ENCODE peak calls at places on chromosome 19, in nine cellular contexts. Q is CD4-positive, alpha-beta memory T cell; I is AG08395; L is prostate gland; X is posterior cingulate gyrus; R is AG09309; Z is anterior cingulate cortex; S is NCI-H1694; B is fibroblast of the conjunctiva. J is an unnamed sample.

GRCh38 chr19:48397263-48397635 is 3.8 kb downstream of the GRIN2D start:
- DNase-seq in Q (no peak), I (no peak), L (no peak), X (no peak), R (no peak), Z (no peak), S (no peak), B (no peak), J (no peak)

GRCh38 chr19:31586282-31586681 is 237.0 kb upstream of the TSHZ3 start:
- DNase-seq in Q (no peak), I (no peak), L (no peak), X (no peak), R (no peak), Z (no peak), S (no peak), B (no peak), J (peak; percentile 62)

GRCh38 chr19:34145741-34146202 is 26.5 kb upstream of the LSM14A start:
- DNase-seq in Q (peak; percentile 54), I (peak; percentile 69), L (peak; percentile 17), X (peak; percentile 58), R (peak; percentile 7), Z (no peak), S (peak; percentile 34), B (peak; percentile 44), J (peak; percentile 56)

GRCh38 chr19:45575216-45575615 is 9.4 kb downstream of the OPA3 start:
- DNase-seq in Q (no peak), I (no peak), L (no peak), X (no peak), R (no peak), Z (no peak), S (no peak), B (no peak), J (no peak)

GRCh38 chr19:30135797-30136196 is 193.8 kb downstream of the URI1 start:
- DNase-seq in Q (no peak), I (no peak), L (no peak), X (no peak), R (no peak), Z (no peak), S (no peak), B (no peak), J (no peak)

GRCh38 chr19:342801-343421 is 1.7 kb downstream of the MIER2 start:
- DNase-seq in Q (no peak), I (peak; percentile 84), L (no peak), X (no peak), R (peak; percentile 77), Z (no peak), S (no peak), B (peak; percentile 53), J (peak; percentile 93)

GRCh38 chr19:18478545-18479311 is 40.8 kb upstream of the ISYNA1 start:
- DNase-seq in Q (peak; percentile 25), I (peak; percentile 94), L (no peak), X (no peak), R (peak; percentile 79), Z (no peak), S (no peak), B (peak; percentile 56), J (peak; percentile 94)

GRCh38 chr19:54937926-54938325 is 9.4 kb downstream of the NLRP7 start:
- DNase-seq in Q (no peak), I (no peak), L (no peak), X (no peak), R (no peak), Z (no peak), S (no peak), B (no peak), J (no peak)

GRCh38 chr19:42497492-42498226 is 30.6 kb downstream of the CEACAM1 start:
- DNase-seq in Q (no peak), I (no peak), L (no peak), X (no peak), R (no peak), Z (no peak), S (no peak), B (no peak), J (no peak)

GRCh38 chr19:18743281-18743825 is 47.8 kb downstream of the COMP start:
- DNase-seq in Q (no peak), I (no peak), L (peak; percentile 43), X (no peak), R (no peak), Z (no peak), S (no peak), B (no peak), J (peak; percentile 76)

GRCh38 chr19:46924874-46925547 is 64.2 kb downstream of the ARHGAP35 start:
- DNase-seq in Q (no peak), I (peak; percentile 38), L (peak; percentile 78), X (no peak), R (peak; percentile 18), Z (no peak), S (no peak), B (no peak), J (no peak)

GRCh38 chr19:39858541-39858940 is 12.4 kb upstream of the FBL start:
- DNase-seq in Q (peak; percentile 78), I (no peak), L (no peak), X (no peak), R (no peak), Z (no peak), S (no peak), B (no peak), J (peak; percentile 63)

J was measured in IMR-90.